ENCODE peak calls at places on chromosomes 3 and 15, in seven cellular contexts. One of them, this sample, is unnamed.

GRCh38 chr3:3801510-3801841 is 2.2 kb downstream of the LRRN1 start:
- DNase-seq in nucleus accumbens: no peak
- DNase-seq in sciatic nerve: no peak
- DNase-seq in activated CD4-positive, CD25-positive, alpha-beta regulatory T cell: no peak
- DNase-seq in GM10248: no peak
- DNase-seq in ELR: no peak
- DNase-seq in SK-N-DZ: no peak
- DNase-seq in this sample: no peak

GRCh38 chr3:100533176-100533575 is 40.8 kb downstream of the TMEM45A start:
- DNase-seq in nucleus accumbens: no peak
- DNase-seq in sciatic nerve: no peak
- DNase-seq in activated CD4-positive, CD25-positive, alpha-beta regulatory T cell: no peak
- DNase-seq in GM10248: no peak
- DNase-seq in ELR: no peak
- DNase-seq in SK-N-DZ: no peak
- DNase-seq in this sample: no peak

GRCh38 chr15:82197734-82198594 is 64.6 kb downstream of the EFL1 start:
- DNase-seq in nucleus accumbens: peak
- DNase-seq in sciatic nerve: peak
- DNase-seq in activated CD4-positive, CD25-positive, alpha-beta regulatory T cell: no peak
- DNase-seq in GM10248: peak
- DNase-seq in ELR: peak
- DNase-seq in SK-N-DZ: peak
- DNase-seq in this sample: peak

GRCh38 chr15:99086327-99086667 is 18.6 kb upstream of the SYNM start:
- DNase-seq in nucleus accumbens: no peak
- DNase-seq in sciatic nerve: peak
- DNase-seq in activated CD4-positive, CD25-positive, alpha-beta regulatory T cell: no peak
- DNase-seq in GM10248: no peak
- DNase-seq in ELR: no peak
- DNase-seq in SK-N-DZ: no peak
- DNase-seq in this sample: no peak

GRCh38 chr3:140164922-140165590 is 230.1 kb downstream of the CLSTN2 start:
- DNase-seq in nucleus accumbens: no peak
- DNase-seq in sciatic nerve: no peak
- DNase-seq in activated CD4-positive, CD25-positive, alpha-beta regulatory T cell: no peak
- DNase-seq in GM10248: no peak
- DNase-seq in ELR: no peak
- DNase-seq in SK-N-DZ: no peak
- DNase-seq in this sample: no peak

GRCh38 chr15:41207687-41208448 is 22.7 kb downstream of the EXD1 start:
- DNase-seq in nucleus accumbens: no peak
- DNase-seq in sciatic nerve: no peak
- DNase-seq in activated CD4-positive, CD25-positive, alpha-beta regulatory T cell: no peak
- DNase-seq in GM10248: no peak
- DNase-seq in ELR: peak
- DNase-seq in SK-N-DZ: no peak
- DNase-seq in this sample: no peak

GRCh38 chr3:15681668-15682067 is 80.1 kb downstream of the BTD start:
- DNase-seq in nucleus accumbens: no peak
- DNase-seq in sciatic nerve: no peak
- DNase-seq in activated CD4-positive, CD25-positive, alpha-beta regulatory T cell: no peak
- DNase-seq in GM10248: no peak
- DNase-seq in ELR: no peak
- DNase-seq in SK-N-DZ: no peak
- DNase-seq in this sample: no peak

GRCh38 chr3:112074616-112075497 is 11.3 kb upstream of the C3orf52 start:
- DNase-seq in nucleus accumbens: no peak
- DNase-seq in sciatic nerve: no peak
- DNase-seq in activated CD4-positive, CD25-positive, alpha-beta regulatory T cell: no peak
- DNase-seq in GM10248: no peak
- DNase-seq in ELR: peak
- DNase-seq in SK-N-DZ: no peak
- DNase-seq in this sample: peak

GRCh38 chr3:16305121-16305541 is 40.1 kb downstream of the OXNAD1 start:
- DNase-seq in nucleus accumbens: no peak
- DNase-seq in sciatic nerve: no peak
- DNase-seq in activated CD4-positive, CD25-positive, alpha-beta regulatory T cell: no peak
- DNase-seq in GM10248: no peak
- DNase-seq in ELR: no peak
- DNase-seq in SK-N-DZ: no peak
- DNase-seq in this sample: no peak

GRCh38 chr3:151787626-151788025 is 26.3 kb upstream of the AADAC start:
- DNase-seq in nucleus accumbens: no peak
- DNase-seq in sciatic nerve: no peak
- DNase-seq in activated CD4-positive, CD25-positive, alpha-beta regulatory T cell: no peak
- DNase-seq in GM10248: no peak
- DNase-seq in ELR: no peak
- DNase-seq in SK-N-DZ: no peak
- DNase-seq in this sample: no peak

GRCh38 chr3:55458398-55458797 is 28.7 kb downstream of the WNT5A start:
- DNase-seq in nucleus accumbens: no peak
- DNase-seq in sciatic nerve: no peak
- DNase-seq in activated CD4-positive, CD25-positive, alpha-beta regulatory T cell: no peak
- DNase-seq in GM10248: no peak
- DNase-seq in ELR: no peak
- DNase-seq in SK-N-DZ: no peak
- DNase-seq in this sample: no peak

GRCh38 chr15:74977599-74977998 is 17.8 kb upstream of the SCAMP5 start:
- DNase-seq in nucleus accumbens: no peak
- DNase-seq in sciatic nerve: no peak
- DNase-seq in activated CD4-positive, CD25-positive, alpha-beta regulatory T cell: no peak
- DNase-seq in GM10248: no peak
- DNase-seq in ELR: peak
- DNase-seq in SK-N-DZ: peak
- DNase-seq in this sample: no peak

GRCh38 chr3:183277260-183277659 is 24.2 kb downstream of the B3GNT5 start:
- DNase-seq in nucleus accumbens: no peak
- DNase-seq in sciatic nerve: no peak
- DNase-seq in activated CD4-positive, CD25-positive, alpha-beta regulatory T cell: no peak
- DNase-seq in GM10248: no peak
- DNase-seq in ELR: no peak
- DNase-seq in SK-N-DZ: no peak
- DNase-seq in this sample: no peak

GRCh38 chr3:125585595-125586223 is 9.6 kb downstream of the OSBPL11 start:
- DNase-seq in nucleus accumbens: no peak
- DNase-seq in sciatic nerve: peak
- DNase-seq in activated CD4-positive, CD25-positive, alpha-beta regulatory T cell: no peak
- DNase-seq in GM10248: peak
- DNase-seq in ELR: peak
- DNase-seq in SK-N-DZ: peak
- DNase-seq in this sample: peak